ENCODE peak calls at places on chromosomes 11 and 22, in five cellular contexts. U, D, I, X and R are unnamed samples.

GRCh38 chr11:29227816-29228215 is 789.0 kb downstream of the KCNA4 start:
- DNase-seq in D (no peak), U (no peak), X (no peak), I (peak; percentile 40), R (no peak)

GRCh38 chr22:38927033-38927789 is 30.2 kb upstream of the APOBEC3A start:
- DNase-seq in I (peak; percentile 89), D (peak; percentile 36), U (peak; percentile 37), X (peak; percentile 77), R (peak; percentile 25)

GRCh38 chr22:44497218-44497903 is 672 bp downstream of the RTL6 start:
- DNase-seq in U (peak; percentile 34), X (no peak), D (no peak), I (peak; percentile 28), R (no peak)

GRCh38 chr22:37741312-37741795 is 44.5 kb downstream of the TRIOBP start:
- DNase-seq in X (no peak), U (peak; percentile 98), D (peak; percentile 83), I (peak; percentile 39), R (no peak)

GRCh38 chr11:1553808-1554594 is 18.1 kb downstream of the DUSP8 start:
- DNase-seq in X (no peak), U (no peak), I (peak; percentile 15), D (no peak), R (no peak)

GRCh38 chr11:128422576-128423370 is 164.6 kb downstream of the ETS1 start:
- DNase-seq in X (peak; percentile 29), U (no peak), I (no peak), D (no peak), R (no peak)

GRCh38 chr11:12386745-12387144 is 9.4 kb downstream of the PARVA start:
- DNase-seq in D (no peak), U (no peak), X (no peak), I (no peak), R (no peak)

GRCh38 chr11:125164091-125164421 is 495 bp upstream of the PKNOX2 start:
- DNase-seq in U (no peak), X (no peak), I (no peak), D (no peak), R (no peak)

GRCh38 chr22:49790912-49791311 is 36.8 kb downstream of the BRD1 start:
- DNase-seq in D (no peak), U (no peak), X (no peak), I (no peak), R (no peak)

GRCh38 chr11:60792521-60792920 is 7.4 kb downstream of the MS4A10 start:
- DNase-seq in I (no peak), U (no peak), D (no peak), X (no peak), R (no peak)

GRCh38 chr11:89405629-89406028 is 85.5 kb downstream of the NOX4 start:
- DNase-seq in U (no peak), I (no peak), D (no peak), X (no peak), R (no peak)

GRCh38 chr11:19869466-19869865 is 156.8 kb downstream of the NAV2 start:
- DNase-seq in X (no peak), U (no peak), I (no peak), D (no peak), R (no peak)

GRCh38 chr11:36147491-36147890 is 141.7 kb downstream of the COMMD9 start:
- DNase-seq in X (no peak), D (no peak), U (no peak), I (no peak), R (no peak)

GRCh38 chr11:108752297-108752751 is 87.5 kb downstream of the DDX10 start:
- DNase-seq in U (no peak), D (no peak), X (no peak), I (no peak), R (no peak)

GRCh38 chr11:44621140-44621681 is 55.7 kb downstream of the CD82 start:
- DNase-seq in U (peak; percentile 41), D (peak; percentile 44), X (peak; percentile 67), I (peak; percentile 89), R (peak; percentile 76)

GRCh38 chr22:46025973-46026906 is 49.3 kb upstream of the WNT7B start:
- DNase-seq in U (no peak), I (no peak), X (no peak), D (no peak), R (no peak)

GRCh38 chr11:22244986-22245592 is 52.2 kb downstream of the ANO5 start:
- DNase-seq in X (peak; percentile 53), D (peak; percentile 13), U (peak; percentile 19), I (peak; percentile 47), R (no peak)
- TF ChIP-seq CTCF in X (peak; percentile 62), D (peak; percentile 70), U (peak; percentile 60), I (peak; percentile 70), R (peak; percentile 60)

DNA sequence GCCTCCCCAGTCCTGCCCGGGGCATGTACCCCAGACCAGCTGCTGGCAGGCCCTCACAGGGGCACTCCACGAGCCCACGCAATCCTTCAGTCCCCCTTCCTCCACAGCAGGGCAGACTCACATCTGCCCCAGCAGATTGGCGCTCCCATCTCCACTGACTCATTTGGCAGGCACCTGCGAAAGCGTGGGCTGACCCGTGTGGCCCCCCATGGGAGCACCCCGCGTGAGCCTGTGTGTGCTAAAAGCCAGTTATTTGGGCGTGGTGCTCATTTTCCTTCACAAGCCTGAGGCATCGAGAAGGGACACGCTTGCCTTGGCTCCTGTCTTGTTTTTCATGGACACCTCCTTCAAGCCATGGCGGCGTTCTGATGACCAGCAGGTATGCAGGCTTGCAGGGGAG is 8.7 kb downstream of the NECTIN1 start:
- DNase-seq in I (no peak), X (no peak), U (no peak), D (no peak), R (no peak)
- TF ChIP-seq CTCF in I (no peak), X (no peak), U (no peak), D (no peak), R (no peak)

GRCh38 chr22:42296381-42296853 is 26.0 kb upstream of the TCF20 start:
- DNase-seq in U (no peak), D (no peak), I (no peak), X (no peak), R (no peak)
- TF ChIP-seq CTCF in U (no peak), D (peak; percentile 40), I (no peak), X (peak; percentile 7), R (peak; percentile 57)

DNA sequence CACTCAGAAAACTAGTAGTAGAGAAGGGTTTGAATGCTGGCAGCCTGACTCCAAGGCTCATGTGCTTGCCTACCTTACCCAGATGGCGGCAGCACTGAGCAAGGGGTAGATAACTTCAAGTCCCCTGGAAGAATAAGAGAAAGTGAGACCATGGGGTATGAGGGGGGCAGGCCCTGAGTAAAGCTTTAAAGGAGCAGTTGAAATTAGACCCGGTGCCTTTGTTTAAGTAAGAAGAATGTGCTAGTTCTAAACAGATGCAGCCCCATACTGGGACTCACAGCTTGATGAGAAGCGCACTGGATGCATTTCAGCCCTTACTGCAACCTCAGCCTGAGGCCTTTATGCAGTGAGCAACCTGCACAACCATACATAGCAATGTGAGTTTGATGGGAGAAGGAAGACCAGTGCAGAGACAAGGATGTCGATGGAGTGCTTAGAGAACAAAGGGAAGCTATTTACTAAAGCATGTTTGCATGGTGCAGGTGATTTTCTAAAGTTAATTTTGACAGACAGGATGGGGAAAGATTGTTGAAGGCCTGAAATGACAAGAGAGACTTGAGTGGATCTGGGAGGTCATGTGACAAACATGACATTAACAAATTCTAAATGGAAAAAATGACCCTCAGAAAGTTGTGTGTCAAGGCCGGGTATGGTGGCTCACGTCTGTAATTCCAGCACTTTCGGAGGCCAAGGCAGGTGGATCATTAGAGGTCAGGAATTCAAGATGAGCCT is 27.1 kb upstream of the TMA7B start:
- DNase-seq in D (no peak), X (peak; percentile 74), U (no peak), I (peak; percentile 45), R (no peak)
- TF ChIP-seq CTCF in D (peak; percentile 82), X (peak; percentile 73), U (peak; percentile 44), I (peak; percentile 75), R (peak; percentile 54)

DNA sequence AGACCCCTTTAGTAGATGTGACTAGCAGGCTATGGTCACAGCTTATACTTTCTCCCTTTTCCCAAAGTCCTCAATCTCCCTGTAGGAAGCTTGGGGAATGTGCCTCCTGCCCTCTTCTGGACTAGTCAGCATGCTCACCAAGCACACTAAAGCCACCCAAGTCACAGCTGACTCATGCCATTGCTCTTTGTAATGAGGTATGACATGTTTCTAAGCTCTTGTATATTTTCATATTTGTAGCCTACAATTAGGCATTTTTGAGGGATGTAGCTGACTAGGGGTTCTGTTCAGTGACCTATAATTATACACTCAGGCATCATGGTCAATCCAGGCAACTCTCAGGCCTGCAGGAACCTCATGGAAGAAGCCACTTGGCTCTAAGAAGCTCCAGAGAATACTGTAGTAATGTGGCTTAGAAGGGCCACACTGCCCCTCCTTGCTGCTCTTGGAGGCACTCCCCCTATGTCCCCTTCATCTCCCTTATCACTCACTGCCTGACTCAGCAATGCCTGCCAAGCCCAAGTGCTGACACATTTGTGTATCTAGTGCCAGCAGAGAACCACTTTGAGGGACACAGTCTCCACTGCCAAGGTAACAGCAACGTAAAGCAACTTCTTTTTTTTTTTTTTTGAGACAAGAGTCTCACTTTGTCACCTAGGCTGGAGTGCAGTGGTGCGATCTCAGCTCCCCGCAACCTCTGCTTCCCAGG is 86.2 kb downstream of the RPL27A start:
- DNase-seq in I (no peak), U (peak; percentile 89), X (no peak), D (peak; percentile 61), R (no peak)
- TF ChIP-seq CTCF in I (no peak), U (peak; percentile 50), X (no peak), D (peak; percentile 61), R (no peak)

GRCh38 chr11:7525424-7525823 is 11.6 kb downstream of the PPFIBP2 start:
- DNase-seq in X (no peak), I (no peak), D (no peak), U (no peak), R (no peak)
- TF ChIP-seq CTCF in X (no peak), I (no peak), D (no peak), U (no peak), R (no peak)

GRCh38 chr11:113778111-113778910 is 1.3 kb upstream of the CLDN25 start:
- DNase-seq in U (peak; percentile 38), I (no peak), X (no peak), D (peak; percentile 16), R (no peak)
- TF ChIP-seq CTCF in U (no peak), I (no peak), X (no peak), D (no peak), R (no peak)